ENCODE peak calls at places on chromosomes 11 and 22, in eight cellular contexts. A is Calu3, W is colonic mucosa, G is DND-41, C is upper lobe of right lung, Y is HCT116, E is GM12865, Q is RWPE1. D is an unnamed sample.

GRCh38 chr11:19978668-19979518 is 181.4 kb downstream of the DBX1 start:
- DNase-seq in A (peak), W (no peak), G (no peak), C (peak), Y (peak), E (peak), Q (peak), D (no peak)

GRCh38 chr11:72606362-72607100 is 67.7 kb downstream of the PDE2A start:
- DNase-seq in A (no peak), W (no peak), G (no peak), C (no peak), Y (no peak), E (no peak), Q (no peak), D (no peak)

GRCh38 chr11:34263462-34264186 is 94.2 kb downstream of the ABTB2 start:
- DNase-seq in A (peak), W (peak), G (no peak), C (peak), Y (peak), E (no peak), Q (peak), D (no peak)

GRCh38 chr11:63907808-63908530 is 9.0 kb downstream of the RCOR2 start:
- DNase-seq in A (no peak), W (no peak), G (no peak), C (no peak), Y (no peak), E (no peak), Q (no peak), D (no peak)

GRCh38 chr22:35349368-35349703 is 31.6 kb upstream of the HMOX1 start:
- DNase-seq in A (no peak), W (no peak), G (no peak), C (no peak), Y (no peak), E (no peak), Q (no peak), D (no peak)

GRCh38 chr11:92447586-92447985 is 223.0 kb downstream of the FAT3 start:
- DNase-seq in A (no peak), W (no peak), G (no peak), C (no peak), Y (no peak), E (no peak), Q (no peak), D (no peak)

GRCh38 chr11:117570701-117571100 is 226.3 kb downstream of the DSCAML1 start:
- DNase-seq in A (no peak), W (no peak), G (no peak), C (peak), Y (no peak), E (no peak), Q (no peak), D (no peak)

GRCh38 chr11:128279861-128280260 is 307.5 kb downstream of the ETS1 start:
- DNase-seq in A (no peak), W (no peak), G (no peak), C (no peak), Y (no peak), E (no peak), Q (peak), D (no peak)

GRCh38 chr22:46064236-46064965 is 85.9 kb upstream of the PPARA start:
- DNase-seq in A (peak), W (no peak), G (no peak), C (peak), Y (no peak), E (no peak), Q (no peak), D (no peak)

GRCh38 chr22:39927544-39927943 is 26.7 kb downstream of the GRAP2 start:
- DNase-seq in A (no peak), W (no peak), G (peak), C (no peak), Y (no peak), E (no peak), Q (no peak), D (no peak)

GRCh38 chr22:42437488-42438292 is 5.5 kb upstream of the NFAM1 start:
- DNase-seq in A (peak), W (peak), G (peak), C (peak), Y (peak), E (peak), Q (peak), D (peak)

GRCh38 chr22:46957521-46957920 is 195.1 kb downstream of the TBC1D22A start:
- DNase-seq in A (no peak), W (no peak), G (no peak), C (no peak), Y (no peak), E (no peak), Q (no peak), D (no peak)

GRCh38 chr11:39668640-39669039 is 1790.8 kb downstream of the LRRC4C start:
- DNase-seq in A (no peak), W (no peak), G (no peak), C (no peak), Y (no peak), E (no peak), Q (peak), D (no peak)

GRCh38 chr11:28476864-28477263 is 368.7 kb downstream of the METTL15 start:
- DNase-seq in A (no peak), W (no peak), G (no peak), C (no peak), Y (no peak), E (no peak), Q (no peak), D (no peak)

GRCh38 chr11:3183523-3183922 is 18.4 kb upstream of the OSBPL5 start:
- DNase-seq in A (no peak), W (no peak), G (no peak), C (peak), Y (no peak), E (no peak), Q (no peak), D (no peak)

GRCh38 chr22:44683881-44684280 is 18.1 kb upstream of the PRR5 start:
- DNase-seq in A (no peak), W (no peak), G (peak), C (no peak), Y (no peak), E (no peak), Q (no peak), D (no peak)

GRCh38 chr11:75024068-75024449 is 35.3 kb downstream of the NEU3 start:
- DNase-seq in A (no peak), W (no peak), G (no peak), C (no peak), Y (no peak), E (no peak), Q (no peak), D (no peak)

GRCh38 chr22:31241200-31241599 is 29.1 kb downstream of the LIMK2 start:
- DNase-seq in A (peak), W (peak), G (no peak), C (no peak), Y (no peak), E (no peak), Q (no peak), D (no peak)

GRCh38 chr11:2741377-2742131 is 41.8 kb upstream of the KCNQ1OT1 start:
- DNase-seq in A (no peak), W (no peak), G (no peak), C (peak), Y (no peak), E (no peak), Q (peak), D (no peak)

GRCh38 chr11:8787372-8787771 is 104.8 kb downstream of the RPL27A start:
- DNase-seq in A (no peak), W (no peak), G (no peak), C (no peak), Y (no peak), E (no peak), Q (peak), D (no peak)

GRCh38 chr22:28268176-28268575 is 349.1 kb upstream of the PITPNB start:
- DNase-seq in A (no peak), W (no peak), G (no peak), C (no peak), Y (no peak), E (no peak), Q (no peak), D (no peak)

GRCh38 chr11:74311352-74311926 is at the start of gene P4HA3:
- DNase-seq in A (peak), W (peak), G (no peak), C (peak), Y (peak), E (peak), Q (peak), D (peak)

GRCh38 chr11:48050304-48050703 is 69.9 kb downstream of the PTPRJ start:
- DNase-seq in A (no peak), W (no peak), G (no peak), C (no peak), Y (no peak), E (no peak), Q (no peak), D (no peak)

GRCh38 chr11:73361953-73362776 is 14.0 kb upstream of the RELT start:
- DNase-seq in A (no peak), W (no peak), G (no peak), C (no peak), Y (peak), E (no peak), Q (no peak), D (no peak)

GRCh38 chr22:25987948-25988347 is 181.3 kb upstream of the SEZ6L start:
- DNase-seq in A (no peak), W (no peak), G (peak), C (no peak), Y (no peak), E (peak), Q (no peak), D (no peak)

GRCh38 chr22:40326905-40327735 is 19.2 kb upstream of the ADSL start:
- DNase-seq in A (no peak), W (no peak), G (no peak), C (no peak), Y (no peak), E (no peak), Q (no peak), D (no peak)

GRCh38 chr11:96704847-96705246 is 315.0 kb downstream of the JRKL start:
- DNase-seq in A (no peak), W (no peak), G (no peak), C (no peak), Y (no peak), E (no peak), Q (no peak), D (no peak)

GRCh38 chr11:60917267-60917666 is 3.3 kb downstream of the TMEM109 start:
- DNase-seq in A (no peak), W (no peak), G (no peak), C (no peak), Y (no peak), E (no peak), Q (no peak), D (no peak)

GRCh38 chr11:60913793-60914619 is at the start of gene TMEM109:
- DNase-seq in A (peak), W (peak), G (peak), C (peak), Y (peak), E (peak), Q (peak), D (peak)

GRCh38 chr11:60916669-60917206 is 2.8 kb downstream of the TMEM109 start:
- DNase-seq in A (no peak), W (no peak), G (no peak), C (no peak), Y (no peak), E (no peak), Q (no peak), D (no peak)

GRCh38 chr11:60914620-60915249 is 777 bp downstream of the TMEM109 start:
- DNase-seq in A (peak), W (peak), G (peak), C (peak), Y (no peak), E (peak), Q (peak), D (peak)

DNA sequence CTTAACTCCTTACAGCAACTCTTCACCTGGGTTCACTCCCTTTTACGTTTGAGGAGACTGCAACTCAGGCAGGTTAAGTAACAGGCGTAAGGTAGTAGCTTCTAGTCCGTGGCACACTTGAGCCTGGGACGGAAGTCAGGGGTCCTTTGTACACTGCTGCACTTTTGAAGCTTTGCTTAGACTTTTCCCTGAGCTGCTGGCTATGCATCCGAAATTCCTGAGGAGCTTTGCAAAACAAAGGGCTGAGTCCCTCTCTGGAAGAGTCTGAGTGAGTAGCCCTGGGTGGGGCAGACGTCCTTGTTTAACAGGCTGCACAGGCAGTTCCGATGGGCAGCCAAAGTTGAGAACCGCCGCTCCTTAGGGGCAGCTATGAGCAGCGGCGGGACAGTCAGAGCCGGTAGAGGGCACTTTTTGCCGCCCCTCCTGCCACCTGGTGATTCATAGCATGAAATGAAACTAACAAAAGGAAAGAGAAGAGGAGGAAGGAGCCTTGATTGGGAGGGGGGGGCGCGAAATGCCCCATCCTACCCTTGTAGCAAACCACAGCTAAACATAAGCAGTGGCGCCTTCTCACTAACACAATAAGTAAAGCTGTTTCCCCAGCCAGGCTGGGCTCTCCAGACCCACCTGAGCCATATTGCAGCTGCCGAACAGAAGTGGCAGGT is 1.4 kb downstream of the TMEM109 start:
- DNase-seq in A (peak), W (peak), G (peak), C (peak), Y (peak), E (peak), Q (peak), D (peak)
- TF ChIP-seq CTCF in A (no peak), W (no peak), G (peak), C (peak), Y (peak), E (peak), Q (peak), D (no peak)

GRCh38 chr11:33257160-33257896 is at the start of gene HIPK3:
- DNase-seq in A (peak), W (peak), G (peak), C (peak), Y (no peak), E (peak), Q (peak), D (peak)
- TF ChIP-seq CTCF in A (no peak), W (no peak), G (peak), C (peak), Y (no peak), E (peak), Q (peak), D (no peak)

GRCh38 chr11:101478587-101479375 is 105.0 kb downstream of the TRPC6 start:
- DNase-seq in A (no peak), W (no peak), G (no peak), C (no peak), Y (no peak), E (no peak), Q (no peak), D (no peak)

GRCh38 chr11:101476186-101476585 is 107.6 kb downstream of the TRPC6 start:
- DNase-seq in A (no peak), W (no peak), G (no peak), C (no peak), Y (no peak), E (no peak), Q (no peak), D (no peak)

GRCh38 chr11:101474666-101475065 is 109.1 kb downstream of the TRPC6 start:
- DNase-seq in A (no peak), W (no peak), G (no peak), C (no peak), Y (no peak), E (no peak), Q (no peak), D (no peak)

GRCh38 chr11:101475699-101476098 is 108.1 kb downstream of the TRPC6 start:
- DNase-seq in A (no peak), W (no peak), G (no peak), C (no peak), Y (no peak), E (no peak), Q (no peak), D (no peak)

GRCh38 chr11:101477926-101478325 is 105.9 kb downstream of the TRPC6 start:
- DNase-seq in A (no peak), W (no peak), G (no peak), C (no peak), Y (no peak), E (no peak), Q (no peak), D (no peak)
- TF ChIP-seq CTCF in A (no peak), W (no peak), G (no peak), C (no peak), Y (no peak), E (no peak), Q (no peak), D (no peak)

DNA sequence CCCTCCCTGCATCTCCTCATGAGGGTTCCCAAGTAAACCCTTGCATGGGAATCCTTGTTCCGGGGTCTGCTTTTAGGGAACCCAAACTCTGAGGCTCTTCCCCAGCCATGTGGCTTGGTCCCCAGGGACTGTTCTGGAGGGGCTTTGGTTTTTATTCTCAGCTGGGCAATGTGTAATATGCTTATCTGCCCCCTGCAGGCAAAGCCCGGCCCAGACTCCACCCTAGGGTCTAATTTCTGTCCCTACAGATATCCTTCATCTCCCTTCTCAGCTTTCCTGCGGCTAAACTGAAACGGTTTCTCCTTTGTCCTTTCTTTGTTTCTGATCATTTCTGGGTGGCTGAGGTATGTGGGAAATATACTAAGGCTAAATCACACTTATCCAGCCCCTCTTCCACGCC is 37.1 kb downstream of the TST start:
- DNase-seq in A (no peak), W (no peak), G (no peak), C (no peak), Y (no peak), E (no peak), Q (no peak), D (no peak)
- TF ChIP-seq CTCF in A (no peak), W (no peak), G (peak), C (no peak), Y (no peak), E (no peak), Q (no peak), D (no peak)

GRCh38 chr11:115580416-115580815 is 76.2 kb upstream of the CADM1 start:
- DNase-seq in A (no peak), W (no peak), G (no peak), C (no peak), Y (no peak), E (no peak), Q (no peak), D (no peak)

GRCh38 chr11:115580927-115581680 is 76.9 kb upstream of the CADM1 start:
- DNase-seq in A (no peak), W (peak), G (no peak), C (no peak), Y (no peak), E (no peak), Q (no peak), D (no peak)

GRCh38 chr11:115585361-115586024 is 81.3 kb upstream of the CADM1 start:
- DNase-seq in A (no peak), W (no peak), G (no peak), C (no peak), Y (no peak), E (peak), Q (no peak), D (no peak)

GRCh38 chr11:115579181-115579825 is 75.1 kb upstream of the CADM1 start:
- DNase-seq in A (no peak), W (no peak), G (no peak), C (no peak), Y (no peak), E (no peak), Q (no peak), D (no peak)

DNA sequence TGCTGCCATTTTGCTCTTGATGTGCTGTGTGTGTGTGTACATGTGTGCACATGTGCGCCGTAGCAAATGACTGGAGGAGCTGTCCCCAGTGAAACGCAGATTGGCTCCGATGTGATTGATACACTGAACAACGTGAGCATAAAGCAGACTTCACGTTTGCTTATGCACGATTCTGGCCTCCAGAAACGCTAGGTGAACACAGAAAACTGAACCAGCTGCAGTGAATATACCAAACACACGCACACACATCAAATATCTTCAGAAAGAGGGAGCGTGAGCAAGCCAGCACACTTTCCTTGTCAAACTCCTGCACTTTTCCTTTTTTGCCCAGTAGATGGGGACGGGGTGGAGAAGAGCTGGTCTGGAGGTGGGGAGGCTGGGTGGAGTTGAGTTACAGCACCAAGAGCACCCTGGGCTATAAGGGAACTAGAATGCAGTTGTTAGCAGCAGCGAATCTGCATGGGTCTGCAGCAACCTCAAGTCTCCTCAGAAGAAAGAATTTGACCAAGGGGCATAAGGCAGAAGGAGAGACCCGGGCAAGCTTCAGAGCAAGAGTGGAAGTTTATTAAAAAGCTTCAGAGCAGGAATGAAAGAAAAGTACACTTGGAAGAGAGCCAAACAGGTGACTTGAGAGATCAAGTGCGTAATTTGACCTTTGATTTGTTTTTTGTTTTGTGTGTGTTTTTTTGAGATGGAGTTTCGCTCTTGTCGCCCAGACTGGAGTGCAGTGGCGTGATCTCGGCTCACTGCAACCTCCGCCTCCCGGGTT is 77.8 kb upstream of the CADM1 start:
- DNase-seq in A (no peak), W (peak), G (no peak), C (no peak), Y (no peak), E (no peak), Q (peak), D (no peak)
- TF ChIP-seq CTCF in A (no peak), W (no peak), G (no peak), C (no peak), Y (no peak), E (no peak), Q (no peak), D (no peak)

GRCh38 chr11:17907046-17907445 is 105.8 kb downstream of the SERGEF start:
- DNase-seq in A (no peak), W (no peak), G (no peak), C (no peak), Y (no peak), E (no peak), Q (no peak), D (no peak)

GRCh38 chr11:17905477-17905876 is 107.4 kb downstream of the SERGEF start:
- DNase-seq in A (no peak), W (no peak), G (no peak), C (no peak), Y (no peak), E (peak), Q (no peak), D (no peak)

DNA sequence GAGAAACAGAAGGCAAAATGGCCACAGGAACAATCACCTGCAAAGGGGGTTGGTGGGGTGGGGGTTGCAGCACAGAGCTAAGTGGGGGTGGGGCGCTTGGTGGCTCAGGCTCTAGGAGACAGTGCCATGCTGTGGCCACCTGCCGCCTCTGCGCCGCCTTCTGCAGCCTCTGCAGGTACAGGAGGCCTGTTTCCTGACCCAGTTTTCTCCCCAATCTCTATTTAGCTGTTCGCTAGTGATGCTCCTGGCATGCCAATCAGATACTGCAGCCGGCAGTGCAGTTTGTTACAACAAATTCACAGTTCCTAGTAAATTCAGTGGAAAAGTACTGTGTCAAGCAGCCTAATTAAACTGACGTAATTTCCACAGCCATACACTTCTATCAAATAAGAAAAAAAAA is 106.4 kb downstream of the SERGEF start:
- DNase-seq in A (peak), W (no peak), G (peak), C (no peak), Y (no peak), E (peak), Q (no peak), D (no peak)
- TF ChIP-seq CTCF in A (peak), W (peak), G (peak), C (no peak), Y (peak), E (peak), Q (no peak), D (no peak)

D was measured in CD4-positive, alpha-beta T cell.